ENCODE peak calls at places on chromosome 14, in seven cellular contexts. One of them, this sample, is unnamed. For H3K4me1, the result is how much of the 10 kb centered on the place peaks cover.

GRCh38 chr14:86153480-86153879 is 623.5 kb downstream of the FLRT2 start:
- DNase-seq in upper lobe of left lung: no peak
- DNase-seq in sigmoid colon: no peak
- DNase-seq in A549: no peak
- DNase-seq in tibial nerve: no peak
- DNase-seq in transverse colon: no peak
- DNase-seq in SK-N-SH: no peak
- DNase-seq in this sample: no peak

GRCh38 chr14:70640938-70641547 is 673 bp upstream of the TTC9 start:
- DNase-seq in upper lobe of left lung: peak
- DNase-seq in sigmoid colon: peak
- DNase-seq in A549: peak
- DNase-seq in tibial nerve: no peak
- DNase-seq in transverse colon: peak
- DNase-seq in SK-N-SH: peak
- DNase-seq in this sample: peak

GRCh38 chr14:41859336-41859735 is 252.7 kb downstream of the LRFN5 start:
- DNase-seq in upper lobe of left lung: no peak
- DNase-seq in sigmoid colon: no peak
- DNase-seq in A549: no peak
- DNase-seq in tibial nerve: no peak
- DNase-seq in transverse colon: no peak
- DNase-seq in SK-N-SH: no peak
- DNase-seq in this sample: no peak

GRCh38 chr14:101505216-101505970 is 55.9 kb upstream of the DIO3 start:
- DNase-seq in upper lobe of left lung: peak
- DNase-seq in sigmoid colon: peak
- DNase-seq in A549: no peak
- DNase-seq in tibial nerve: peak
- DNase-seq in transverse colon: peak
- DNase-seq in SK-N-SH: no peak
- DNase-seq in this sample: peak

GRCh38 chr14:66403183-66403582 is 83.0 kb upstream of the CCDC196 start:
- DNase-seq in upper lobe of left lung: no peak
- DNase-seq in sigmoid colon: no peak
- DNase-seq in A549: peak
- DNase-seq in tibial nerve: no peak
- DNase-seq in transverse colon: no peak
- DNase-seq in SK-N-SH: no peak
- DNase-seq in this sample: no peak

GRCh38 chr14:67919259-67919658 is 99.7 kb downstream of the RAD51B start:
- DNase-seq in upper lobe of left lung: no peak
- DNase-seq in sigmoid colon: no peak
- DNase-seq in A549: no peak
- DNase-seq in tibial nerve: no peak
- DNase-seq in transverse colon: no peak
- DNase-seq in SK-N-SH: no peak
- DNase-seq in this sample: no peak

GRCh38 chr14:84891414-84891813 is 638.5 kb upstream of the FLRT2 start:
- DNase-seq in upper lobe of left lung: no peak
- DNase-seq in sigmoid colon: no peak
- DNase-seq in A549: no peak
- DNase-seq in tibial nerve: no peak
- DNase-seq in transverse colon: no peak
- DNase-seq in SK-N-SH: no peak
- DNase-seq in this sample: no peak

GRCh38 chr14:36503771-36504741 is 16.0 kb downstream of the NKX2-1 start:
- DNase-seq in upper lobe of left lung: no peak
- DNase-seq in sigmoid colon: no peak
- DNase-seq in A549: no peak
- DNase-seq in tibial nerve: no peak
- DNase-seq in transverse colon: no peak
- DNase-seq in SK-N-SH: peak
- DNase-seq in this sample: no peak

GRCh38 chr14:73696466-73697390 is 17.5 kb downstream of the PNMA1 start:
- DNase-seq in upper lobe of left lung: no peak
- DNase-seq in sigmoid colon: no peak
- DNase-seq in A549: peak
- DNase-seq in tibial nerve: no peak
- DNase-seq in transverse colon: no peak
- DNase-seq in SK-N-SH: no peak
- DNase-seq in this sample: no peak

GRCh38 chr14:75088566-75089373 is 19.3 kb downstream of the ZC2HC1C start:
- DNase-seq in upper lobe of left lung: no peak
- DNase-seq in sigmoid colon: no peak
- DNase-seq in A549: peak
- DNase-seq in tibial nerve: no peak
- DNase-seq in transverse colon: peak
- DNase-seq in SK-N-SH: peak
- DNase-seq in this sample: peak

GRCh38 chr14:37436519-37436918 is 158.5 kb downstream of the FOXA1 start:
- DNase-seq in upper lobe of left lung: no peak
- DNase-seq in sigmoid colon: no peak
- DNase-seq in A549: peak
- DNase-seq in tibial nerve: no peak
- DNase-seq in transverse colon: no peak
- DNase-seq in SK-N-SH: no peak
- DNase-seq in this sample: no peak

GRCh38 chr14:41766772-41767171 is 160.1 kb downstream of the LRFN5 start:
- DNase-seq in upper lobe of left lung: no peak
- DNase-seq in sigmoid colon: no peak
- DNase-seq in A549: no peak
- DNase-seq in tibial nerve: no peak
- DNase-seq in transverse colon: no peak
- DNase-seq in SK-N-SH: no peak
- DNase-seq in this sample: no peak

GRCh38 chr14:53190938-53191337 is 37.8 kb upstream of the DDHD1 start:
- DNase-seq in upper lobe of left lung: no peak
- DNase-seq in sigmoid colon: no peak
- DNase-seq in A549: no peak
- DNase-seq in tibial nerve: no peak
- DNase-seq in transverse colon: no peak
- DNase-seq in SK-N-SH: no peak
- DNase-seq in this sample: no peak
- H3K4me1 ChIP-seq in upper lobe of left lung: under half
- H3K4me1 ChIP-seq in sigmoid colon: under half
- H3K4me1 ChIP-seq in A549: under half
- H3K4me1 ChIP-seq in tibial nerve: under half
- H3K4me1 ChIP-seq in transverse colon: under half
- H3K4me1 ChIP-seq in SK-N-SH: under half
- H3K4me1 ChIP-seq in this sample: under half

GRCh38 chr14:89941830-89942377 is 12.6 kb downstream of the EFCAB11 start:
- DNase-seq in upper lobe of left lung: no peak
- DNase-seq in sigmoid colon: no peak
- DNase-seq in A549: no peak
- DNase-seq in tibial nerve: no peak
- DNase-seq in transverse colon: no peak
- DNase-seq in SK-N-SH: no peak
- DNase-seq in this sample: no peak

GRCh38 chr14:89933002-89933401 is 21.5 kb downstream of the EFCAB11 start:
- DNase-seq in upper lobe of left lung: no peak
- DNase-seq in sigmoid colon: no peak
- DNase-seq in A549: no peak
- DNase-seq in tibial nerve: no peak
- DNase-seq in transverse colon: no peak
- DNase-seq in SK-N-SH: no peak
- DNase-seq in this sample: no peak

GRCh38 chr14:89936654-89937185 is 17.8 kb downstream of the EFCAB11 start:
- DNase-seq in upper lobe of left lung: no peak
- DNase-seq in sigmoid colon: no peak
- DNase-seq in A549: no peak
- DNase-seq in tibial nerve: no peak
- DNase-seq in transverse colon: no peak
- DNase-seq in SK-N-SH: no peak
- DNase-seq in this sample: no peak
- TF ChIP-seq CTCF in upper lobe of left lung: no peak
- TF ChIP-seq CTCF in sigmoid colon: no peak
- TF ChIP-seq CTCF in A549: peak
- TF ChIP-seq CTCF in tibial nerve: no peak
- TF ChIP-seq CTCF in transverse colon: no peak
- TF ChIP-seq CTCF in SK-N-SH: peak
- TF ChIP-seq CTCF in this sample: no peak

GRCh38 chr14:96091149-96091693 is 52.1 kb downstream of the C14orf132 start:
- DNase-seq in upper lobe of left lung: peak
- DNase-seq in sigmoid colon: no peak
- DNase-seq in A549: no peak
- DNase-seq in tibial nerve: no peak
- DNase-seq in transverse colon: no peak
- DNase-seq in SK-N-SH: peak
- DNase-seq in this sample: no peak
- TF ChIP-seq EP300 in upper lobe of left lung: no peak
- TF ChIP-seq EP300 in sigmoid colon: no peak
- TF ChIP-seq EP300 in A549: no peak
- TF ChIP-seq EP300 in tibial nerve: no peak
- TF ChIP-seq EP300 in transverse colon: no peak
- TF ChIP-seq EP300 in SK-N-SH: no peak
- TF ChIP-seq EP300 in this sample: no peak

GRCh38 chr14:30194769-30195168 is 267.1 kb upstream of the PRKD1 start:
- DNase-seq in upper lobe of left lung: no peak
- DNase-seq in sigmoid colon: no peak
- DNase-seq in A549: no peak
- DNase-seq in tibial nerve: no peak
- DNase-seq in transverse colon: no peak
- DNase-seq in SK-N-SH: no peak
- DNase-seq in this sample: no peak
- H3K4me1 ChIP-seq in upper lobe of left lung: under half
- H3K4me1 ChIP-seq in sigmoid colon: under half
- H3K4me1 ChIP-seq in A549: under half
- H3K4me1 ChIP-seq in tibial nerve: under half
- H3K4me1 ChIP-seq in transverse colon: under half
- H3K4me1 ChIP-seq in SK-N-SH: under half
- H3K4me1 ChIP-seq in this sample: under half

GRCh38 chr14:88385212-88386101 is at the start of gene SPATA7:
- DNase-seq in upper lobe of left lung: peak
- DNase-seq in sigmoid colon: peak
- DNase-seq in A549: peak
- DNase-seq in tibial nerve: peak
- DNase-seq in transverse colon: peak
- DNase-seq in SK-N-SH: peak
- DNase-seq in this sample: peak
- TF ChIP-seq CTCF in upper lobe of left lung: peak
- TF ChIP-seq CTCF in sigmoid colon: no peak
- TF ChIP-seq CTCF in A549: no peak
- TF ChIP-seq CTCF in tibial nerve: no peak
- TF ChIP-seq CTCF in transverse colon: no peak
- TF ChIP-seq CTCF in SK-N-SH: peak
- TF ChIP-seq CTCF in this sample: no peak

GRCh38 chr14:50823763-50824636 is 7.0 kb downstream of the NIN start:
- DNase-seq in upper lobe of left lung: no peak
- DNase-seq in sigmoid colon: no peak
- DNase-seq in A549: no peak
- DNase-seq in tibial nerve: no peak
- DNase-seq in transverse colon: no peak
- DNase-seq in SK-N-SH: no peak
- DNase-seq in this sample: no peak
- TF ChIP-seq EP300 in upper lobe of left lung: no peak
- TF ChIP-seq EP300 in sigmoid colon: no peak
- TF ChIP-seq EP300 in A549: no peak
- TF ChIP-seq EP300 in tibial nerve: no peak
- TF ChIP-seq EP300 in transverse colon: no peak
- TF ChIP-seq EP300 in SK-N-SH: no peak
- TF ChIP-seq EP300 in this sample: no peak

This sample was measured in ovary.